ENCODE peak calls at places on chromosomes 13 and 19, in five cellular contexts. X is stimulated activated CD4-positive, alpha-beta T cell treated with anti-CD3 and anti-CD28 coated beads, Interleukin-1b, Interleukin-23, amount 100 ng/mL, for 24 hours; Y is left lung; O is DMS153; T is OCI-LY7. U is an unnamed sample.

GRCh38 chr19:19192910-19193423 is 909 bp downstream of the RFXANK start:
- DNase-seq in X (no peak), Y (no peak), O (no peak), T (peak; percentile 44), U (no peak)

GRCh38 chr19:6271721-6272410 is 7.9 kb downstream of the MLLT1 start:
- DNase-seq in X (no peak), Y (peak; percentile 84), O (no peak), T (no peak), U (no peak)

GRCh38 chr13:60758637-60759036 is 361.6 kb downstream of the TDRD3 start:
- DNase-seq in X (no peak), Y (no peak), O (no peak), T (no peak), U (no peak)

GRCh38 chr13:22012676-22013075 is 341.8 kb downstream of the FGF9 start:
- DNase-seq in X (no peak), Y (no peak), O (peak; percentile 12), T (no peak), U (no peak)

GRCh38 chr19:42407085-42407815 is 17.2 kb upstream of the CNFN start:
- DNase-seq in X (no peak), Y (no peak), O (no peak), T (no peak), U (no peak)

GRCh38 chr13:26229080-26229615 is 7.0 kb upstream of the RNF6 start:
- DNase-seq in X (no peak), Y (peak; percentile 53), O (no peak), T (no peak), U (no peak)

GRCh38 chr19:6185093-6185824 is 49.8 kb downstream of the ACSBG2 start:
- DNase-seq in X (no peak), Y (no peak), O (no peak), T (no peak), U (no peak)

GRCh38 chr19:5001547-5002131 is 32.7 kb downstream of the KDM4B start:
- DNase-seq in X (peak; percentile 26), Y (no peak), O (no peak), T (peak; percentile 55), U (peak; percentile 62)

GRCh38 chr13:31987071-31987470 is 44.5 kb upstream of the FRY start:
- DNase-seq in X (no peak), Y (no peak), O (no peak), T (no peak), U (no peak)

GRCh38 chr13:51862965-51863364 is 1.2 kb downstream of the CCDC70 start:
- DNase-seq in X (no peak), Y (no peak), O (no peak), T (no peak), U (no peak)

GRCh38 chr13:112898786-112899617 is 70.0 kb upstream of the MCF2L start:
- DNase-seq in X (no peak), Y (peak; percentile 61), O (no peak), T (no peak), U (peak; percentile 24)

GRCh38 chr13:59566544-59566943 is 597.2 kb downstream of the DIAPH3 start:
- DNase-seq in X (no peak), Y (no peak), O (no peak), T (no peak), U (no peak)

GRCh38 chr19:37220383-37220782 is 2.4 kb downstream of the ZNF383 start:
- DNase-seq in X (no peak), Y (no peak), O (no peak), T (no peak), U (no peak)

GRCh38 chr13:40341086-40341471 is 325.4 kb downstream of the FOXO1 start:
- DNase-seq in X (no peak), Y (no peak), O (no peak), T (no peak), U (no peak)

GRCh38 chr13:100550433-100550832 is 38.2 kb downstream of the GGACT start:
- DNase-seq in X (no peak), Y (peak; percentile 24), O (no peak), T (no peak), U (no peak)

GRCh38 chr13:59088716-59089115 is 1075.0 kb downstream of the DIAPH3 start:
- DNase-seq in X (no peak), Y (no peak), O (no peak), T (no peak), U (no peak)

GRCh38 chr19:49638360-49638759 is 1.6 kb downstream of the RRAS start:
- DNase-seq in X (no peak), Y (no peak), O (no peak), T (no peak), U (no peak)

GRCh38 chr19:13056052-13056660 is 46.5 kb downstream of the LYL1 start:
- DNase-seq in X (no peak), Y (peak; percentile 90), O (no peak), T (no peak), U (no peak)

GRCh38 chr19:40274585-40275544 is 10.3 kb downstream of the AKT2 start:
- DNase-seq in X (peak; percentile 28), Y (peak; percentile 46), O (no peak), T (peak; percentile 47), U (no peak)

GRCh38 chr13:46756977-46757376 is 40.0 kb downstream of the ESD start:
- DNase-seq in X (no peak), Y (no peak), O (no peak), T (no peak), U (no peak)

GRCh38 chr13:108929532-108929931 is 300.1 kb downstream of the MYO16 start:
- DNase-seq in X (no peak), Y (no peak), O (no peak), T (no peak), U (no peak)

GRCh38 chr19:30719189-30719990 is 347.2 kb downstream of the ZNF536 start:
- DNase-seq in X (no peak), Y (no peak), O (no peak), T (no peak), U (no peak)

GRCh38 chr13:65808061-65808460 is 1422.1 kb downstream of the PCDH9 start:
- DNase-seq in X (no peak), Y (no peak), O (no peak), T (no peak), U (no peak)

GRCh38 chr19:13951799-13952153 is 533 bp upstream of the DCAF15 start:
- DNase-seq in X (no peak), Y (no peak), O (no peak), T (peak; percentile 17), U (no peak)

GRCh38 chr19:861756-862528 is 2.5 kb downstream of the CFD start:
- DNase-seq in X (peak; percentile 56), Y (peak; percentile 88), O (peak; percentile 46), T (peak; percentile 93), U (peak; percentile 45)

GRCh38 chr19:45499196-45500180 is 1.2 kb downstream of the PPM1N start:
- DNase-seq in X (peak; percentile 62), Y (peak; percentile 91), O (peak; percentile 93), T (peak; percentile 80), U (peak; percentile 28)

GRCh38 chr13:100987993-100988392 is 313.4 kb upstream of the TMTC4 start:
- DNase-seq in X (no peak), Y (no peak), O (no peak), T (no peak), U (no peak)

GRCh38 chr19:3210347-3211017 is 14.0 kb upstream of the CELF5 start:
- DNase-seq in X (peak; percentile 65), Y (peak; percentile 92), O (no peak), T (peak; percentile 63), U (peak; percentile 57)

U was measured in NB4.